ENCODE peak calls at places on chromosomes 12 and 14, in eight cellular contexts. M, K, X, D, U, S, N and P are unnamed samples.

GRCh38 chr12:30847259-30847658 is 79.3 kb upstream of the TSPAN11 start:
- DNase-seq in M (peak), N (peak), U (peak), D (no peak), X (peak), S (no peak), K (peak), P (no peak)

GRCh38 chr12:82047480-82047879 is 288.3 kb upstream of the PPFIA2 start:
- DNase-seq in S (no peak), N (no peak), D (no peak), U (no peak), M (no peak), K (no peak), X (no peak), P (no peak)

GRCh38 chr12:104315326-104316224 is 12.0 kb downstream of the EID3 start:
- DNase-seq in S (no peak), N (no peak), K (no peak), X (no peak), M (peak), U (no peak), D (no peak), P (no peak)

GRCh38 chr12:131831021-131831571 is 2.9 kb downstream of the MMP17 start:
- DNase-seq in N (peak), D (no peak), M (peak), K (no peak), X (no peak), U (no peak), S (no peak), P (no peak)

GRCh38 chr14:35438910-35439713 is 34.6 kb upstream of the NFKBIA start:
- DNase-seq in X (no peak), S (no peak), M (no peak), D (no peak), N (no peak), K (peak), U (no peak), P (peak)

GRCh38 chr12:14995583-14996425 is 23.0 kb downstream of the PDE6H start:
- DNase-seq in N (no peak), D (no peak), U (no peak), M (peak), X (peak), S (peak), K (peak), P (no peak)

GRCh38 chr12:103085541-103085940 is 128.1 kb downstream of the ASCL1 start:
- DNase-seq in D (no peak), X (no peak), K (no peak), M (no peak), S (no peak), U (no peak), N (no peak), P (no peak)

GRCh38 chr14:36022765-36023415 is 153.6 kb downstream of the PTCSC3 start:
- DNase-seq in K (no peak), D (no peak), M (no peak), X (no peak), U (no peak), N (no peak), S (no peak), P (no peak)

GRCh38 chr12:57190821-57191220 is 25.8 kb upstream of the NXPH4 start:
- DNase-seq in M (no peak), S (no peak), D (no peak), X (no peak), N (no peak), U (no peak), K (no peak), P (no peak)

GRCh38 chr14:100790785-100791667 is 34.9 kb upstream of the MEG3 start:
- DNase-seq in K (no peak), M (peak), D (no peak), X (peak), S (no peak), U (no peak), N (no peak), P (no peak)

GRCh38 chr14:75542585-75543091 is 20.4 kb downstream of the BATF start:
- DNase-seq in X (no peak), U (peak), D (peak), S (no peak), M (peak), K (no peak), N (no peak), P (peak)

GRCh38 chr12:117603316-117604113 is 242.1 kb upstream of the NOS1 start:
- DNase-seq in S (no peak), K (no peak), M (no peak), X (peak), D (no peak), N (no peak), U (no peak), P (no peak)

GRCh38 chr14:64755661-64756265 is 51.5 kb downstream of the PLEKHG3 start:
- DNase-seq in U (no peak), K (no peak), S (no peak), X (no peak), M (peak), N (no peak), D (no peak), P (no peak)

GRCh38 chr12:27576667-27577347 is 52.8 kb downstream of the PPFIBP1 start:
- DNase-seq in N (no peak), X (no peak), K (no peak), U (no peak), D (no peak), M (no peak), S (no peak), P (no peak)

DNA sequence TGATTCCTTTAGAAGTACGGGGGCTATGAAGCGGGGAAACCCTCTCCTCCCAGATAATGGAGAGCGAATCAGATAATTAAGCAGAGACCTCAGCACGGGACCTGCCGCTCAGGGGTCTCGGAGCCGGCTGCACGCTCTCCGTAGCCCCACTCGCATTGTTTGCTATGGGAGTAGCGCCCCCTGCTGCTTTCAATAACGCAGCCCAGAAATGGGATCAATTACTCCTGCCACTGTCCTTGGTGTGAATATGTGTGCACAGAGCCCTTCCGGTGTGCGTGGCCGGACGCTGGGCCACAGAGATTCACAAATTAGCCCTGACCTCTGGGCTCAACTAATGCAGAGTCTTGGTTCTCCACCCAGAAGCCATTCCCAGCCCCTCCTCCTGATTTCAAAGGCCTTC is 76.4 kb upstream of the TMEM132C start:
- DNase-seq in K (no peak), S (no peak), X (no peak), M (no peak), N (peak), U (no peak), D (no peak), P (no peak)
- TF ChIP-seq CTCF in K (peak), S (no peak), X (no peak), M (peak), N (peak), U (no peak), D (no peak), P (peak)

DNA sequence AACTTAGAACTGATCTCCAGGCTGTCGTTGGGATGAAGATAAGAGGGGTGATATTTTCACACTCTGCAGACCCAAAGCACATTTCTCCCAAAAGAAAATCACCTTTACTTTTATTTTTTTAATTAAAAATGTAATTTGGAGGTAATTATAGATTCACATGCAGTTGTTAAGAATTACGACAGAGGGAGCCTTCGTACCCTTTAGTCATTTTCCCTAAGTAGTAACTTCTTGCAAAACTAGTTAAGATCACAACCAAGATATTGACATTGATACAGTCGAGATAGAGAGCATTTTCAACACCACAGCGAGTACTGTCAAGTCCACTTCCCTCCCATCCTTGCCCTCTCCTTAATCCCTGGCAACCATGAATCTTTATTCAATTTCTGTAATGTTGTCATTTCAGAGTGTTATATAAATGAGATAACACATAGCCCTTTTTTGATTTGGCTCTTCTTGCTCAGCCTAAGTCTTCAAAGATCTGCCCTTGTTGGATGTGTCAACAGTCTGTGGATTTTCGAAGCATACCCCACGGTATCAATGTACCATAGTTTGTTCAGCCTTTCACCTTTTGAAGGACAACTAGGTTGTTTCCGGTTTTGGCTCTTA is 39.6 kb downstream of the DNAH10 start:
- DNase-seq in X (peak), S (peak), K (no peak), D (no peak), M (peak), U (no peak), N (no peak), P (peak)
- TF ChIP-seq CTCF in X (peak), S (peak), K (peak), D (no peak), M (peak), U (peak), N (peak), P (peak)

GRCh38 chr12:77983859-77984258 is 153.2 kb downstream of the NAV3 start:
- DNase-seq in M (no peak), K (no peak), S (no peak), U (no peak), X (no peak), D (no peak), N (no peak), P (no peak)
- TF ChIP-seq CTCF in M (no peak), K (no peak), S (no peak), U (no peak), X (no peak), D (no peak), N (no peak), P (no peak)

GRCh38 chr14:57293851-57294837 is 25.4 kb downstream of the AP5M1 start:
- DNase-seq in M (peak), K (no peak), N (no peak), S (no peak), X (peak), D (no peak), U (no peak), P (no peak)
- TF ChIP-seq CTCF in M (peak), K (no peak), N (peak), S (peak), X (no peak), D (no peak), U (no peak), P (no peak)

GRCh38 chr12:109625131-109625559 is 51.6 kb downstream of the MVK start:
- DNase-seq in N (no peak), K (no peak), M (peak), D (no peak), X (no peak), U (no peak), S (peak), P (no peak)
- TF ChIP-seq CTCF in N (no peak), K (no peak), M (peak), D (no peak), X (no peak), U (no peak), S (no peak), P (no peak)

GRCh38 chr12:77442633-77443032 is 377.3 kb upstream of the E2F7 start:
- DNase-seq in N (no peak), U (no peak), D (no peak), S (no peak), K (no peak), M (no peak), X (no peak), P (no peak)

GRCh38 chr12:77438639-77439038 is 373.3 kb upstream of the E2F7 start:
- DNase-seq in X (no peak), M (no peak), U (no peak), N (no peak), S (no peak), K (no peak), D (no peak), P (no peak)

GRCh38 chr12:77435446-77436091 is 370.2 kb upstream of the E2F7 start:
- DNase-seq in D (no peak), K (no peak), X (no peak), N (no peak), U (no peak), S (no peak), M (no peak), P (no peak)

GRCh38 chr12:77433799-77434198 is 368.4 kb upstream of the E2F7 start:
- DNase-seq in N (no peak), U (no peak), X (no peak), M (no peak), S (no peak), K (no peak), D (no peak), P (no peak)

GRCh38 chr12:77439749-77440148 is 374.4 kb upstream of the E2F7 start:
- DNase-seq in S (no peak), M (no peak), K (no peak), N (no peak), X (no peak), U (no peak), D (no peak), P (no peak)
- TF ChIP-seq CTCF in S (no peak), M (no peak), K (no peak), N (no peak), X (no peak), U (no peak), D (no peak), P (no peak)

DNA sequence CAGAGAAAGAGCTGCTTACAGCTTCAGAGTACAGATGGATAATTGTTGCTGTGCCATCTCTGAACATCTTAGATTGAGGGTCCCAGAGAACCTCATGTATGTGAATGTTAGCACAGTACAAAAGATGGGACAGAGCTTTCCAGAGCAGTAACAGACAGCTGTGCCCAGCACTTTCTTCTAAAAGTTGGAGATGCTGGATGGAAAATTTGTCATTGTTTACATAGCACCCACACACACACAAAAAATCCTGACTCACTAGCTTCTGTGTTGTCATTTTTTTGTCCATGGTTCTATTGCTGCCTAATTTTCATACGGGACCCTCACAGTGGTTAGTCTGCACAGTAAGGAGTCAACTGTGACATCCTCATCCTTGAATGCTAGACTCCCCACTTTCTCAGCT is 374.7 kb downstream of the DIO2 start:
- DNase-seq in S (no peak), X (no peak), D (no peak), U (no peak), M (no peak), K (no peak), N (no peak), P (no peak)
- TF ChIP-seq CTCF in S (no peak), X (no peak), D (no peak), U (no peak), M (no peak), K (no peak), N (no peak), P (no peak)

GRCh38 chr14:53929871-53930685 is 26.5 kb downstream of the BMP4 start:
- DNase-seq in U (no peak), X (no peak), N (peak), S (peak), K (no peak), M (peak), D (no peak), P (peak)
- TF ChIP-seq CTCF in U (peak), X (peak), N (peak), S (peak), K (peak), M (peak), D (no peak), P (peak)

GRCh38 chr14:94028450-94028826 is 2.3 kb downstream of the OTUB2 start:
- DNase-seq in N (no peak), S (no peak), K (peak), D (no peak), M (no peak), X (no peak), U (no peak), P (peak)
- TF ChIP-seq CTCF in N (no peak), S (no peak), K (peak), D (no peak), M (no peak), X (no peak), U (no peak), P (peak)

DNA sequence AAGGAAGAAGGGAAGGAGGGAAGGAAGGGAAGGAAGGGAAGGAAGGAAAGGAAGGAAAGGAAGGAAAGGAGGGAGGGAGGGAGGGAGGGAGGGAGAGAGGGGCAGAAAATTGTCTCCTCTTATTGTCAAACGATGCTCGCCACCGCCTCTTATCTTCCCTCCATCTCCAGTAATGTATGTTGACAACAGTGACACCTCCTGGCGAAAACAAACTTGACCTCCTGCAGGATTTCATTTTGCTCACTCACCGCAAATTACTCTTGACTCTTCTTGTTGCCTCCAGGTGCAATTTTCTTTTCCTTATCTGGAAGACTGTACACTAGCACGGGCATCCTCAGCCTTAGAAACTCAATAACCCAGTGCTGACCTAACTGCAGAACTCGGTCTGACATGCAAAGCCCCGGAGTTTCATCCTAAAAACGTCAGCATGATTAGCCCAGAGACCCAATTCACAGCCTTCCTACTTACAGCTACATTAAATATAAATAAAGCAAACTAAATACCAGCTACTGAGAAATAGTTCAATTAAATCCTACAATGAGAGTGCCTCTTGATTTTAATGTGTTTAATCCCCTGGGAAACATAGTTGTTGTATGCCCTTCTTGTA is 512.4 kb upstream of the TMPO start:
- DNase-seq in X (peak), U (peak), S (peak), K (peak), D (peak), M (peak), N (peak), P (peak)
- TF ChIP-seq CTCF in X (peak), U (peak), S (peak), K (peak), D (peak), M (peak), N (peak), P (peak)